ENCODE peak calls at places on chromosomes 6 and 20, in five cellular contexts. One of them, this sample, is unnamed.

GRCh38 chr20:63690898-63691710 is 5.3 kb upstream of the TNFRSF6B start:
- DNase-seq in upper lobe of left lung: no peak
- DNase-seq in tibial nerve: no peak
- DNase-seq in IMR-90: no peak
- DNase-seq in ovary: peak
- DNase-seq in this sample: peak

GRCh38 chr6:37049990-37050853 is 44.8 kb downstream of the FGD2 start:
- DNase-seq in upper lobe of left lung: peak
- DNase-seq in tibial nerve: no peak
- DNase-seq in ovary: no peak
- DNase-seq in IMR-90: no peak
- DNase-seq in this sample: peak

GRCh38 chr6:149846321-149846720 is 17.8 kb downstream of the LRP11 start:
- DNase-seq in IMR-90: peak
- DNase-seq in tibial nerve: no peak
- DNase-seq in upper lobe of left lung: peak
- DNase-seq in ovary: no peak
- DNase-seq in this sample: no peak

GRCh38 chr6:131946992-131947955 is 3.9 kb downstream of the CCN2 start:
- DNase-seq in IMR-90: peak
- DNase-seq in upper lobe of left lung: no peak
- DNase-seq in tibial nerve: no peak
- DNase-seq in ovary: no peak
- DNase-seq in this sample: no peak

GRCh38 chr6:108627692-108628565 is 67.2 kb downstream of the FOXO3 start:
- DNase-seq in tibial nerve: no peak
- DNase-seq in upper lobe of left lung: no peak
- DNase-seq in IMR-90: peak
- DNase-seq in ovary: no peak
- DNase-seq in this sample: no peak

GRCh38 chr6:129120856-129121255 is 237.9 kb downstream of the LAMA2 start:
- DNase-seq in tibial nerve: peak
- DNase-seq in ovary: no peak
- DNase-seq in IMR-90: no peak
- DNase-seq in upper lobe of left lung: no peak
- DNase-seq in this sample: peak

GRCh38 chr6:152571863-152572394 is 65.2 kb downstream of the SYNE1 start:
- DNase-seq in tibial nerve: no peak
- DNase-seq in ovary: no peak
- DNase-seq in IMR-90: no peak
- DNase-seq in upper lobe of left lung: no peak
- DNase-seq in this sample: no peak

GRCh38 chr20:19501476-19502115 is 256.5 kb upstream of the RIN2 start:
- DNase-seq in IMR-90: no peak
- DNase-seq in ovary: no peak
- DNase-seq in upper lobe of left lung: no peak
- DNase-seq in tibial nerve: no peak
- DNase-seq in this sample: no peak

GRCh38 chr20:23602261-23602660 is 3.5 kb downstream of the CST9 start:
- DNase-seq in tibial nerve: no peak
- DNase-seq in ovary: no peak
- DNase-seq in IMR-90: no peak
- DNase-seq in upper lobe of left lung: no peak
- DNase-seq in this sample: no peak

GRCh38 chr20:9407805-9408421 is 106.5 kb upstream of the LAMP5 start:
- DNase-seq in IMR-90: peak
- DNase-seq in upper lobe of left lung: peak
- DNase-seq in ovary: peak
- DNase-seq in tibial nerve: peak
- DNase-seq in this sample: no peak

GRCh38 chr20:44326391-44327159 is 10.3 kb upstream of the R3HDML start:
- DNase-seq in IMR-90: no peak
- DNase-seq in upper lobe of left lung: no peak
- DNase-seq in ovary: no peak
- DNase-seq in tibial nerve: no peak
- DNase-seq in this sample: no peak

GRCh38 chr20:31739550-31739863 is 417 bp downstream of the TPX2 start:
- DNase-seq in upper lobe of left lung: no peak
- DNase-seq in ovary: no peak
- DNase-seq in IMR-90: no peak
- DNase-seq in tibial nerve: no peak
- DNase-seq in this sample: no peak

GRCh38 chr20:4811661-4812181 is 90.0 kb downstream of the PRND start:
- DNase-seq in IMR-90: no peak
- DNase-seq in ovary: no peak
- DNase-seq in upper lobe of left lung: peak
- DNase-seq in tibial nerve: peak
- DNase-seq in this sample: peak

GRCh38 chr6:89895273-89895874 is 1.1 kb downstream of the GJA10 start:
- DNase-seq in ovary: peak
- DNase-seq in tibial nerve: no peak
- DNase-seq in IMR-90: peak
- DNase-seq in upper lobe of left lung: no peak
- DNase-seq in this sample: peak

GRCh38 chr6:108689279-108690161 is 128.8 kb downstream of the FOXO3 start:
- DNase-seq in IMR-90: peak
- DNase-seq in upper lobe of left lung: peak
- DNase-seq in ovary: peak
- DNase-seq in tibial nerve: peak
- DNase-seq in this sample: peak

GRCh38 chr6:10686901-10687300 is 7.5 kb downstream of the C6orf52 start:
- DNase-seq in ovary: no peak
- DNase-seq in upper lobe of left lung: no peak
- DNase-seq in IMR-90: no peak
- DNase-seq in tibial nerve: no peak
- DNase-seq in this sample: no peak

GRCh38 chr6:165823609-165824326 is 160.7 kb upstream of the PDE10A start:
- DNase-seq in ovary: no peak
- DNase-seq in tibial nerve: no peak
- DNase-seq in upper lobe of left lung: no peak
- DNase-seq in IMR-90: no peak
- DNase-seq in this sample: no peak

GRCh38 chr6:169222126-169222525 is 31.5 kb downstream of the THBS2 start:
- DNase-seq in tibial nerve: no peak
- DNase-seq in ovary: no peak
- DNase-seq in upper lobe of left lung: no peak
- DNase-seq in IMR-90: no peak
- DNase-seq in this sample: peak

GRCh38 chr6:88780714-88781389 is 182.6 kb downstream of the RNGTT start:
- DNase-seq in IMR-90: peak
- DNase-seq in tibial nerve: no peak
- DNase-seq in ovary: peak
- DNase-seq in upper lobe of left lung: peak
- DNase-seq in this sample: no peak

GRCh38 chr6:15213838-15214398 is 32.0 kb upstream of the JARID2 start:
- DNase-seq in upper lobe of left lung: no peak
- DNase-seq in tibial nerve: no peak
- DNase-seq in ovary: no peak
- DNase-seq in IMR-90: no peak
- DNase-seq in this sample: no peak

GRCh38 chr6:111057074-111057752 is 30.1 kb upstream of the SLC16A10 start:
- DNase-seq in IMR-90: peak
- DNase-seq in upper lobe of left lung: no peak
- DNase-seq in tibial nerve: no peak
- DNase-seq in ovary: no peak
- DNase-seq in this sample: no peak

GRCh38 chr20:57513199-57513598 is 11.7 kb downstream of the CTCFL start:
- DNase-seq in upper lobe of left lung: no peak
- DNase-seq in ovary: no peak
- DNase-seq in IMR-90: peak
- DNase-seq in tibial nerve: no peak
- DNase-seq in this sample: no peak

GRCh38 chr6:4829089-4829488 is 52.9 kb downstream of the CDYL start:
- DNase-seq in tibial nerve: no peak
- DNase-seq in ovary: no peak
- DNase-seq in IMR-90: no peak
- DNase-seq in upper lobe of left lung: no peak
- DNase-seq in this sample: no peak

GRCh38 chr6:108952776-108953486 is 104.7 kb downstream of the ARMC2 start:
- DNase-seq in ovary: no peak
- DNase-seq in tibial nerve: no peak
- DNase-seq in IMR-90: no peak
- DNase-seq in upper lobe of left lung: no peak
- DNase-seq in this sample: no peak

GRCh38 chr6:30260036-30260504 is 46.9 kb upstream of the TRIM26 start:
- DNase-seq in IMR-90: no peak
- DNase-seq in upper lobe of left lung: no peak
- DNase-seq in ovary: no peak
- DNase-seq in tibial nerve: no peak
- DNase-seq in this sample: no peak

GRCh38 chr6:30264731-30265130 is 51.5 kb upstream of the TRIM26 start:
- DNase-seq in tibial nerve: no peak
- DNase-seq in ovary: no peak
- DNase-seq in IMR-90: peak
- DNase-seq in upper lobe of left lung: no peak
- DNase-seq in this sample: no peak

GRCh38 chr6:30263734-30264133 is 50.5 kb upstream of the TRIM26 start:
- DNase-seq in tibial nerve: no peak
- DNase-seq in IMR-90: peak
- DNase-seq in upper lobe of left lung: no peak
- DNase-seq in ovary: no peak
- DNase-seq in this sample: no peak

GRCh38 chr6:30258204-30258603 is 45.0 kb upstream of the TRIM26 start:
- DNase-seq in tibial nerve: no peak
- DNase-seq in upper lobe of left lung: no peak
- DNase-seq in IMR-90: no peak
- DNase-seq in ovary: no peak
- DNase-seq in this sample: no peak

DNA sequence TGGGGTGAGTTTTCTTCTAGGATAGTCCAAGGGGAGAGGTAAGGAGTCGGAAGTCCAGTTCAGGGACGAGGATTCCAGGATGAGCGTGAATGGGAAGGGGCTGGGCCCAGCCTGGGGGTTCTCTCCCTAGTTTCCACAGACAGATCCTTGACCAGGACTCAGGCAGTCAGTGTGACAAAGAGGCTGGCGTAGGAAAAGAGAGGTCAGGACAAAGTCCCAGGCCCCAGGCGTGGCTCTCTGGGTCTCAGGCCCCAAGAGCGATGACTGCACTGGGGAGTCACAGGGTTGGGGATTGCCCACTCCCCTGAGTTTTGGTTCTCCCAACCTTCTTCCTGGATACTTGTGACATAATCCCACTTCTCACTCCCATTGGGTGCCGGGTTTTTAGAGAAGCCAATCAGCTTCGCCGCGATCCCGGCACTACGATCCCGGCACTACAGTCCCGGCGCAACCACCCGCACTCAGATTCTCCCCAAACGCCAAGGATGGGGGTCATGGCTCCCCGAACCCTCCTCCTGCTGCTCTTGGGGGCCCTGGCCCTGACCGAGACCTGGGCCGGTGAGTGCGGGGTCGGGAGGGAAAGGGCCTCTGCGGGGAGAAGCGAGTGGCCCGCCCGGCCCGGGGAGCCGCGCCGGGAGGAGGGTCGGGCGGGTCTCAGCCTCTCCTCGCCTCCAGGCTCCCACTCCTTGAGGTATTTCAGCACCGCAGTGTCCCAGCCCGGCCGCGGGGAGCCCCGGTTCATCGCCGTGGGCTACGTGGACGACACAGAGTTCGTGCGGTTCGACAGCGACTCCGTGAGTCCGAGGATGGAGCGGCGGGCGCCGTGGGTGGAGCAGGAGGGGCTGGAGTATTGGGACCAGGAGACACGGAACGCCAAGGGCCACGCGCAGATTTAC is 46.2 kb upstream of the TRIM26 start:
- DNase-seq in upper lobe of left lung: peak
- DNase-seq in IMR-90: peak
- DNase-seq in tibial nerve: peak
- DNase-seq in ovary: peak
- DNase-seq in this sample: peak
- TF ChIP-seq CTCF in upper lobe of left lung: peak
- TF ChIP-seq CTCF in IMR-90: peak
- TF ChIP-seq CTCF in tibial nerve: peak
- TF ChIP-seq CTCF in ovary: no peak
- TF ChIP-seq CTCF in this sample: no peak

GRCh38 chr6:148509789-148510581 is 167.3 kb downstream of the SASH1 start:
- DNase-seq in ovary: no peak
- DNase-seq in tibial nerve: peak
- DNase-seq in IMR-90: peak
- DNase-seq in upper lobe of left lung: peak
- DNase-seq in this sample: peak

GRCh38 chr6:148516116-148517016 is 173.7 kb downstream of the SASH1 start:
- DNase-seq in IMR-90: no peak
- DNase-seq in tibial nerve: no peak
- DNase-seq in ovary: no peak
- DNase-seq in upper lobe of left lung: no peak
- DNase-seq in this sample: no peak

GRCh38 chr6:148517518-148517917 is 174.9 kb downstream of the SASH1 start:
- DNase-seq in upper lobe of left lung: no peak
- DNase-seq in IMR-90: no peak
- DNase-seq in ovary: no peak
- DNase-seq in tibial nerve: no peak
- DNase-seq in this sample: no peak

GRCh38 chr6:148513145-148514071 is 170.8 kb downstream of the SASH1 start:
- DNase-seq in tibial nerve: no peak
- DNase-seq in ovary: no peak
- DNase-seq in IMR-90: peak
- DNase-seq in upper lobe of left lung: no peak
- DNase-seq in this sample: no peak

DNA sequence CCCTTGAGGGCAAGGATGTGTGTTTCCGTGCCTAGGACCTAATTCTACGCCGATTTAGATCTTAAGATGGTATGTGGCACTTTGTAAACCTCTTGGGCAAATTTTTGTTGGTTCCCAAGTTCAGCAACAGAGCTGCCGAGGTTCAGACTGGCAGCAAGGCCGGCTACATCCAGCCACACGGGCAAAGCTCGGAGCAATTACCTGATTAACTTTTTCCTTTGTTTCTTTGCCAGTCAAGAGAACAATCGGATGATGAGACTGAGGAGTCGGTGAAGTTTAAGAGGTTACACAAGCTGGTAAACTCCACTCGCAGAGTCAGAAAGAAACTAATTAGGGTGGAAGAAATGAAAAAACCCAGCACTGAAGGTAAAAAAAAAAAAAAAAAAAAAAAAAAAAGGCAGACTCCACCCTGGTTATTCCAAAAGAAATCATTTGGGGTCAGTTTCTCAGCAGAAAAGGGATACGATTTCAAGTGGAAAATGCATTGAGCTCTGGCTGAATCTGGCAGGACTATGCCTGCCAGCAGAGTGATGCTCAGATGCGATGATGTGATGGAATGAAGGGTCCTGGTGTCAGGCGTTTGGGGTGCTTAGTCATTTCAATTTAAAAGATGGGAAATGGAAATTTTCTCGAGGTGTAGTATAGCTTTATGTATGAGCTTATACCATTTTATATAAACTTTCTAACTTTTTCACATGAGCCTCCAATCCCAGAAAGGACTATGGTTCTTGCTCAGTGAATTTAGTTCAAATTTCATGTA is 171.6 kb downstream of the SASH1 start:
- DNase-seq in tibial nerve: no peak
- DNase-seq in ovary: no peak
- DNase-seq in IMR-90: peak
- DNase-seq in upper lobe of left lung: no peak
- DNase-seq in this sample: no peak
- TF ChIP-seq POLR2A in tibial nerve: no peak
- TF ChIP-seq POLR2A in ovary: no peak
- TF ChIP-seq POLR2A in IMR-90: no peak
- TF ChIP-seq POLR2A in upper lobe of left lung: no peak
- TF ChIP-seq POLR2A in this sample: no peak

GRCh38 chr20:52971498-52972189 is 514 bp upstream of the TSHZ2 start:
- DNase-seq in IMR-90: no peak
- DNase-seq in tibial nerve: no peak
- DNase-seq in upper lobe of left lung: no peak
- DNase-seq in ovary: no peak
- DNase-seq in this sample: no peak
- H3K4me3 ChIP-seq in IMR-90: no peak
- H3K4me3 ChIP-seq in tibial nerve: peak
- H3K4me3 ChIP-seq in upper lobe of left lung: peak
- H3K4me3 ChIP-seq in ovary: peak
- H3K4me3 ChIP-seq in this sample: peak

GRCh38 chr6:156942266-156942665 is 165.1 kb downstream of the ARID1B start:
- DNase-seq in IMR-90: no peak
- DNase-seq in ovary: no peak
- DNase-seq in tibial nerve: no peak
- DNase-seq in upper lobe of left lung: no peak
- DNase-seq in this sample: no peak
- TF ChIP-seq CTCF in IMR-90: no peak
- TF ChIP-seq CTCF in ovary: no peak
- TF ChIP-seq CTCF in tibial nerve: no peak
- TF ChIP-seq CTCF in upper lobe of left lung: no peak
- TF ChIP-seq CTCF in this sample: no peak